ENCODE peak calls at places on chromosomes 13 and 19, in five cellular contexts. H is A673, F is HFF-Myc, N is A549, G is fibroblast of lung. C is an unnamed sample.

GRCh38 chr13:53174550-53174949 is 145.9 kb downstream of the OLFM4 start:
- DNase-seq in H (no peak), F (no peak), N (no peak), G (no peak), C (no peak)

GRCh38 chr19:30373593-30373992 is 1.4 kb downstream of the ZNF536 start:
- DNase-seq in H (no peak), F (no peak), N (no peak), G (no peak), C (no peak)

GRCh38 chr19:898663-899062 is 5.4 kb downstream of the RNU6-9 start:
- DNase-seq in H (peak; percentile 49), F (no peak), N (no peak), G (no peak), C (no peak)

GRCh38 chr13:65453982-65454381 is 1776.2 kb downstream of the PCDH9 start:
- DNase-seq in H (no peak), F (no peak), N (no peak), G (no peak), C (no peak)

GRCh38 chr13:110231348-110232047 is 75.5 kb downstream of the COL4A1 start:
- DNase-seq in H (no peak), F (no peak), N (no peak), G (no peak), C (no peak)

GRCh38 chr13:69553976-69554375 is 553.6 kb upstream of the ATXN8OS start:
- DNase-seq in H (no peak), F (no peak), N (no peak), G (no peak), C (no peak)

GRCh38 chr13:93398167-93398566 is 171.6 kb downstream of the GPC6 start:
- DNase-seq in H (peak; percentile 26), F (no peak), N (no peak), G (peak; percentile 37), C (no peak)

GRCh38 chr13:48457578-48458242 is 44.8 kb upstream of the LPAR6 start:
- DNase-seq in H (no peak), F (no peak), N (no peak), G (no peak), C (no peak)

GRCh38 chr19:51131780-51132680 is 7.3 kb downstream of the SIGLEC9 start:
- DNase-seq in H (no peak), F (peak; percentile 21), N (peak; percentile 24), G (no peak), C (no peak)

GRCh38 chr13:107192289-107192688 is 624.4 kb upstream of the ARGLU1 start:
- DNase-seq in H (no peak), F (no peak), N (no peak), G (peak; percentile 60), C (no peak)

GRCh38 chr13:49311816-49312215 is 64.1 kb downstream of the CDADC1 start:
- DNase-seq in H (no peak), F (no peak), N (no peak), G (no peak), C (no peak)

GRCh38 chr13:105573134-105573533 is 962.3 kb downstream of the EFNB2 start:
- DNase-seq in H (no peak), F (no peak), N (no peak), G (peak; percentile 9), C (no peak)

GRCh38 chr13:32783067-32783466 is 196.8 kb downstream of the PDS5B start:
- DNase-seq in H (peak; percentile 29), F (peak; percentile 7), N (no peak), G (peak; percentile 74), C (no peak)

GRCh38 chr19:2666344-2666994 is 36.0 kb downstream of the GNG7 start:
- DNase-seq in H (no peak), F (no peak), N (no peak), G (no peak), C (no peak)

GRCh38 chr13:110186221-110186838 is 120.6 kb downstream of the COL4A1 start:
- DNase-seq in H (no peak), F (no peak), N (no peak), G (peak; percentile 41), C (no peak)

GRCh38 chr13:59178344-59178743 is 985.4 kb downstream of the DIAPH3 start:
- DNase-seq in H (peak; percentile 23), F (no peak), N (no peak), G (no peak), C (no peak)

GRCh38 chr13:35979378-35979911 is 151.7 kb downstream of the DCLK1 start:
- DNase-seq in H (peak; percentile 67), F (peak; percentile 42), N (no peak), G (peak; percentile 98), C (peak; percentile 59)

GRCh38 chr13:61410669-61411297 is 4.9 kb downstream of the PCDH20 start:
- DNase-seq in H (peak; percentile 29), F (no peak), N (peak; percentile 8), G (peak; percentile 9), C (no peak)

GRCh38 chr19:54248016-54248601 is 5.5 kb upstream of the LILRA6 start:
- DNase-seq in H (no peak), F (no peak), N (no peak), G (no peak), C (no peak)

GRCh38 chr13:43730642-43731041 is 56.1 kb downstream of the ENOX1 start:
- DNase-seq in H (no peak), F (peak; percentile 56), N (no peak), G (peak; percentile 7), C (peak; percentile 23)

GRCh38 chr13:73967397-73968165 is 166.6 kb downstream of the KLF12 start:
- DNase-seq in H (no peak), F (no peak), N (no peak), G (peak; percentile 15), C (no peak)

GRCh38 chr13:99805361-99805760 is 166.2 kb downstream of the ZIC5 start:
- DNase-seq in H (no peak), F (no peak), N (no peak), G (no peak), C (no peak)

GRCh38 chr13:28805193-28805819 is 14.8 kb upstream of the MTUS2 start:
- DNase-seq in H (peak; percentile 44), F (no peak), N (peak; percentile 44), G (no peak), C (no peak)

GRCh38 chr19:3131168-3131567 is 4.7 kb upstream of the GNA15 start:
- DNase-seq in H (no peak), F (no peak), N (no peak), G (no peak), C (no peak)

GRCh38 chr13:40031031-40031430 is 375.6 kb downstream of the COG6 start:
- DNase-seq in H (peak; percentile 17), F (peak; percentile 32), N (no peak), G (peak; percentile 83), C (no peak)

DNA sequence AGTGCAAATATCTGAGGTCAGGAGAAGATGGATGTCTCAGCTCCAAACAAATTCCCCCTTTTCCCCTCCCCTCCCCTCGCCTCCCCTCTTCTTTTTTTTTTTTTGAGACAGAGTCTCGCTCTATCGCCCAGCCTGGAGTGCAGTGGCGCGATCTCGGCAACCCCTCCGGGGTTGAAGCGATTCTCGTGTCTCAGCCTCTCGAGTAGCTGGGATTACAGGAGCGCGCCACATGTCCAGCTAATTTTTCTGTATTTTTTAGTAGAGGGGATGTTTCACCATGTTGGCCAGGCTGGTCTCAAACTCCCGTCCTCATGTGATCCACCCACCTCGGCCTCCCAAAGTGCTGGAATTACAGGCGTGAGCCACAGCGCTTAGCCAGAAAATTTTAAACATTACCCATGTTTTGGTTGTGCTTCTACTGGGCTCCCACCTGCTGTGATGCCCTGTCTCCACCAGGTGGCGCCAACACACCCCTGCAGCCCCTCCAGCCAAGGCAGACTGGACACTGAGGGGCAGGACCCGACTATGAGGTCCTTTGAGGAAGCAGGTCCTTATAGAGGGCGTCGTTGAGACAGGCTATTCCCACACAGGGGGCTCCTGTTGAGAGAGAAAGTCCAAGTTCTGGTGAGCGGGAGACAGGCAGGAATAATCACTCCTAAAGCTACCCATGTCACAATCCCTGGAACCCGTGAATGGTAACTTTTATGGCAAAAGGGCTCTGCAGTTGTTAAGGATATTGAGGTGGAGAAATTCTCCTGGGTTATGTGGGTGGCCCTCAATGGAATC is 6.3 kb downstream of the ERICH4 start:
- DNase-seq in H (peak; percentile 75), F (no peak), N (peak; percentile 84), G (peak; percentile 44), C (no peak)
- H3K4me3 ChIP-seq in H (peak overlapping the region; percentile 42), F (peak overlapping the region; percentile 21), N (peak overlapping the region; percentile 26), G (peak overlapping the region; percentile 30), C (peak overlapping the region; percentile 43)

DNA sequence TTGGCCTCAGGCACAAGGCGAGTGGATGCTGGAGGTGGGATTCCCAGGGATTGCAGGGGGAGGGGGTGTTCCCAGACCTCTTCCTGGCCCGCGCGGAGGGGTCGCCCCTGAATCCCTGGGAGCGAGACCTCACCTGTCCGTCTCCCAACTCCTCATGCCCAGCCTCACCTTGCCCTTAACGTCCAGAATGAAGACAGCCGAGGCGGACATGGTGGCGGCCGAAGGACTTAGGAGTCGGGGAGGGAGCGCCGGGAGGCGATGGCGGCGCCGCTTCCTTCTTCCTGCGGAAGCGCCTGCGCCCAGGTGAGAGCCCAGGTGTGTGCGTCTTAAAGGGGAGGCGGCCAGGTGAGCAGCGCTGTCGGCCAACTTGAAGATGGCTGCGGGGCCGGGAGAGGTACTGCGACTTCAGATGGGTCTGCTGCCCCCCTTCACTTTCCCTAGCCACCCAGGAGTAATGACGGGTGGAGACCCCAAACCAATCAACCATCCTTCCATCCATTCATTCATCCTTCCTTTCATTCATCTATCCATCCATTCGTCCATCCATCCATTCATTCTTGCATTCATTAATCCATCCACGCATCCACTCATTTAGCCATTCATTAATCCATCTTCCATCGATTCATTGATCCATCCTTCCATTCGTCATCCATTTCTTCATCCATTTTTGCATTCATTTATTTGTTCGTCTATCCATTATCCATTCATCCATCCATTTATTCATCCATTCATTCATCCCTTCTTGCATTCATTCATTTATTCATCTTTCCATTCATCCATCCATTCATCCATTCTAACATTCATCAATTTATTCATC is at the start of gene AP1M2:
- DNase-seq in H (no peak), F (no peak), N (no peak), G (no peak), C (no peak)
- H3K4me3 ChIP-seq in H (no peak within 1 kb of the TSS), F (no peak within 1 kb of the TSS), N (no peak within 1 kb of the TSS), G (no peak within 1 kb of the TSS), C (no peak within 1 kb of the TSS)

GRCh38 chr13:114130131-114130707 is 2.2 kb downstream of the RASA3 start:
- DNase-seq in H (no peak), F (no peak), N (no peak), G (no peak), C (no peak)

GRCh38 chr13:114129649-114130062 is 2.8 kb downstream of the RASA3 start:
- DNase-seq in H (no peak), F (no peak), N (no peak), G (no peak), C (no peak)

GRCh38 chr13:114127473-114128347 is 4.7 kb downstream of the RASA3 start:
- DNase-seq in H (no peak), F (no peak), N (no peak), G (no peak), C (no peak)

GRCh38 chr13:114128348-114128623 is 4.1 kb downstream of the RASA3 start:
- DNase-seq in H (no peak), F (no peak), N (no peak), G (no peak), C (no peak)

GRCh38 chr13:114128624-114129522 is 3.5 kb downstream of the RASA3 start:
- DNase-seq in H (peak; percentile 80), F (no peak), N (no peak), G (peak; percentile 97), C (no peak)
- H3K4me3 ChIP-seq in H (peak overlapping the region; percentile 27), F (peak overlapping the region; percentile 77), N (no peak overlapping the region), G (peak overlapping the region; percentile 98), C (peak overlapping the region; percentile 12)

DNA sequence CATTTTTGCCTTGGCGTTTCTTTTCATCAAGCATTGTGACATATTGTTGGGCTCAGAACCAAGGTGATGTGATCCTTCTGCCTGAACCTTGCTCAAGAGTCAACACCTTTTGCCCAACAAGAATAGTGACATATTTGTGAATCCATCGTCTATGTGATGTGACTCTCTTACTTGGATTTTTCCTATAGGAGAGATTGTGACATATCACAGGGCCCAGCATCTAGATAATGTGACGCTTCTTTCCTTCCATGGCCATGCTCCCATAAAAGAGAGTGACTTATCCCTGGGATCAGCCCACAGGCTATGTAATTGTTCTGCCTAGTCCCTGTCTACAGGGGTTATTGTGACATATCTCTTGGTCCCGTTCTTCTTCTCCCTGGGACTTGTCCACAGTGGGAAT is 8.5 kb upstream of the ZNF429 start:
- DNase-seq in H (no peak), F (no peak), N (no peak), G (no peak), C (no peak)
- H3K4me3 ChIP-seq in H (no peak overlapping the region), F (no peak overlapping the region), N (no peak overlapping the region), G (no peak overlapping the region), C (no peak overlapping the region)

C was measured in AG04449.